ENCODE peak calls at places on chromosomes 11 and 22, in eight cellular contexts. W is SK-N-SH, N is epithelial cell of esophagus, X is cardiac fibroblast, M is brain microvascular endothelial cell, Y is AG09309, S is transverse colon, P is gastrocnemius medialis. T is an unnamed sample.

GRCh38 chr11:35289821-35290220 is 129.5 kb downstream of the SLC1A2 start:
- DNase-seq in M (peak), W (no peak), N (peak), X (peak), S (no peak), Y (peak), P (no peak), T (peak)

GRCh38 chr22:37358386-37358785 is 68.9 kb downstream of the ELFN2 start:
- DNase-seq in W (no peak), N (no peak), Y (no peak), S (no peak), P (no peak), X (no peak), M (no peak), T (no peak)

GRCh38 chr22:43566021-43566420 is 154.2 kb downstream of the MPPED1 start:
- DNase-seq in M (no peak), N (no peak), S (no peak), P (no peak), X (no peak), W (peak), Y (no peak), T (no peak)

GRCh38 chr11:45660717-45661416 is 4.6 kb downstream of the CHST1 start:
- DNase-seq in P (no peak), N (no peak), Y (no peak), M (no peak), S (no peak), W (no peak), X (no peak), T (no peak)

GRCh38 chr22:23538502-23538860 is 41.6 kb downstream of the IGLL1 start:
- DNase-seq in N (no peak), X (no peak), S (no peak), M (no peak), Y (no peak), W (no peak), P (no peak), T (no peak)

GRCh38 chr22:50282361-50283144 is 12.4 kb upstream of the MAPK11 start:
- DNase-seq in M (peak), P (no peak), W (no peak), N (peak), X (peak), S (no peak), Y (no peak), T (no peak)

GRCh38 chr22:46522743-46523300 is 14.6 kb downstream of the CELSR1 start:
- DNase-seq in W (no peak), X (no peak), P (no peak), Y (no peak), N (no peak), S (no peak), M (no peak), T (no peak)

GRCh38 chr11:57459112-57460016 is 964 bp upstream of the RTN4RL2 start:
- DNase-seq in N (peak), W (peak), S (no peak), M (no peak), Y (no peak), P (no peak), X (no peak), T (no peak)

GRCh38 chr11:64028398-64029115 is 7.2 kb upstream of the FLRT1 start:
- DNase-seq in X (no peak), Y (no peak), W (peak), S (no peak), P (no peak), N (no peak), M (no peak), T (no peak)

GRCh38 chr11:2138075-2138435 is 1.1 kb downstream of the IGF2 start:
- DNase-seq in M (no peak), X (no peak), S (no peak), P (no peak), Y (no peak), W (peak), N (no peak), T (no peak)
- H3K4me3 ChIP-seq in M (peak), X (peak), S (peak), P (peak), Y (no peak), W (no peak), N (peak), T (peak)

GRCh38 chr11:11635456-11635855 is 13.7 kb upstream of the GALNT18 start:
- DNase-seq in M (no peak), P (no peak), N (no peak), Y (no peak), X (no peak), W (no peak), S (no peak), T (no peak)
- TF ChIP-seq CTCF in M (no peak), P (no peak), N (peak), Y (no peak), X (no peak), W (no peak), S (no peak), T (no peak)

DNA sequence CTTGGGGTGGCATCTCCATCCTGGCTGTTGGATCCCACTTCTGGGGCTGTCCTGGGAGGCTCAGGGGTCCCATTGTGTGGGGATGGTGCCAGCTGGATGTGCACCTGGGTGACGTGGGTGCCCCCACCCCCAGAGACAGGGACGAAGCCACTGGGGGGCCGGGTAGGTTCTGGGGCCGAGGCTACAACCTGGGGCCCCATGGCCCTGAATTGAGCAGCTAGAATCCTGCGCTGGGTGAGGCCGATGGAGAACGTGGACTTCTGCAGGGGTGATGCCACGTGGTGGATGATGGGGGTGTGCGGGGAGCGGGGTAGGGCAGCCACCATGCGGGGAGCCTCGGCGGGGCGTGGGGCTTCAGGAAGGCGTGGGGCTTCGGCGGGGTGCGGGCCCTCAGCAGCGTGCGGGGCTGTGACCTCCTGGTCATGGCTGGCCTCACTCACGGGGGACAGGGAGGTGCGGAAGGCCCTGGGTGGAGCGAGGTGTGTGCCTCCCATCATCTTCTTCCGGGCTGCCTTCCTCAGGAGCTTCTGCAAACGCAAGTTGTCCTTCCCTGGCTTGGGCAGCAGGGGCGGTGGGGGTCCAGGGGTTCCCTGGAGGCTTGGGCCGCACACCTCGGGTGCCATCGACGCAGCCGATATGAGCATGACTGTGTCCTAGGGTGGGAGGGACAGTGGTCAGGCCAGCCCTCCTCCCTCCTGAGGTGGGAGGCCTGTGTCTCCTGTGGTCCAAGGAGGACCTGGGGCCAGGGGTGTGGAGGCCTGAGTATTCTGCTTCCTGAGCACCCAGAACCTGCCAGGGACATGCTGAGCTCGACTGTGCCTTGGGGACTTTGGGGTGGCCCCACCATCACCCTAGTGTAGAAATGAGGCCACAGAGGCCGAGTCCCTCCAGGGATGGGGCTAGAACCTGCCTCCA is 1.5 kb downstream of the PRR33 start:
- DNase-seq in X (no peak), P (no peak), W (peak), S (no peak), Y (no peak), N (no peak), M (no peak), T (no peak)
- H3K4me3 ChIP-seq in X (no peak), P (no peak), W (no peak), S (no peak), Y (no peak), N (no peak), M (no peak), T (no peak)

GRCh38 chr22:41254230-41254629 is 13.5 kb upstream of the CHADL start:
- DNase-seq in W (no peak), Y (no peak), X (no peak), M (no peak), P (no peak), N (no peak), S (no peak), T (no peak)

GRCh38 chr22:41256898-41257260 is 16.1 kb upstream of the CHADL start:
- DNase-seq in X (peak), W (no peak), M (peak), N (no peak), Y (no peak), P (no peak), S (no peak), T (no peak)

GRCh38 chr22:41257696-41258095 is 17.0 kb upstream of the CHADL start:
- DNase-seq in M (no peak), N (no peak), S (no peak), P (no peak), Y (no peak), W (no peak), X (no peak), T (no peak)

GRCh38 chr22:41252365-41252764 is 11.6 kb upstream of the CHADL start:
- DNase-seq in M (no peak), Y (no peak), S (no peak), W (no peak), X (no peak), N (no peak), P (no peak), T (no peak)

GRCh38 chr22:41256254-41256897 is 15.6 kb upstream of the CHADL start:
- DNase-seq in W (no peak), S (no peak), N (peak), X (peak), M (peak), Y (peak), P (no peak), T (peak)
- TF ChIP-seq CTCF in W (no peak), S (no peak), N (peak), X (peak), M (peak), Y (peak), P (no peak), T (no peak)

GRCh38 chr11:78397398-78397797 is 20.2 kb downstream of the GAB2 start:
- DNase-seq in W (no peak), Y (no peak), P (no peak), N (no peak), M (no peak), S (no peak), X (no peak), T (no peak)

GRCh38 chr11:78398715-78399114 is 18.9 kb downstream of the GAB2 start:
- DNase-seq in N (no peak), M (no peak), S (no peak), P (no peak), X (no peak), Y (no peak), W (no peak), T (no peak)

GRCh38 chr11:78400701-78401100 is 16.9 kb downstream of the GAB2 start:
- DNase-seq in M (no peak), N (no peak), X (no peak), P (no peak), W (peak), S (no peak), Y (no peak), T (no peak)

GRCh38 chr11:78400116-78400515 is 17.5 kb downstream of the GAB2 start:
- DNase-seq in S (no peak), W (no peak), X (no peak), P (no peak), N (no peak), M (no peak), Y (no peak), T (no peak)

GRCh38 chr11:78399136-78399535 is 18.5 kb downstream of the GAB2 start:
- DNase-seq in S (no peak), P (no peak), N (no peak), X (no peak), M (no peak), Y (no peak), W (no peak), T (no peak)
- H3K4me3 ChIP-seq in S (no peak), P (no peak), N (no peak), X (no peak), M (no peak), Y (no peak), W (no peak), T (no peak)

DNA sequence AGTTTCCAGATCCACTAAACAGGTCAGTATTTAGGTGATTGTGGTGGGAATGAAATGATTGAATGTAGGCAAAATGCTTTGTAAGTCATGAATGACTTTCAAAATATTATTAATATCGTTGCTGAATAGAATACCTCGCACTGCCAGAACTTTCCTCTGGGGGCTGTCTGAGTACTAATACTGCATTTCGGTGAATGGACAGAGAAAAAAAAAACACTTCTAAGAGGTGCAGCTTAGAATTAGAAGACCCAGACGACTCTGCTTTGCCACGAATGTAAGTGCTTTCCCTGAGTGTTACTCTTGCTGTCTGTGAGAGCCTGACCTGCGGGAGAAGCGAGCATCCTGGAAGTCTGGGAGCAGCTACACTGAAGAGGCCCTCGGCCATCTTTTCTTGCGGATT is 95.0 kb downstream of the SCN3B start:
- DNase-seq in Y (no peak), X (peak), M (peak), S (no peak), N (no peak), P (no peak), W (no peak), T (no peak)
- TF ChIP-seq CTCF in Y (peak), X (peak), M (peak), S (no peak), N (no peak), P (no peak), W (peak), T (peak)

DNA sequence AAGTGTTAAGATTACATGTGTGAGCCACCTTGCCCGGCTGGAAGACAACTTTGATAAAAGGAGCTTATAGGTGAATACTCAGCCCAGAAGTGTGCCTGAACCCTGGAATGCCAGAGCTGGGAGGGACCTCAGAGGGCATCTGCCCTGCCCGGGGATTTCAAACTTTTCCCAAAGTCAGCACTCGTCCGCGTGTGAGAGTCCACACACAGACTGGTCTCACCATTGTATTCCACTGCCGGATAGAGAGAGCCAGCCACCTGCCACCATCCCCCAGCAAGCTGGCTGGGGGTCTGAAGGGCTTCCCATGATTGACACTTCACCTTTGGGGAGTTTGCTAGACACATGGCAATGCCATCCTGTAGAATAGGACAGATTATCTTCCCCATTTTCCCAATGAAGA is 49.2 kb downstream of the APOL3 start:
- DNase-seq in S (no peak), N (no peak), Y (no peak), X (no peak), W (no peak), P (no peak), M (no peak), T (no peak)
- H3K4me3 ChIP-seq in S (no peak), N (no peak), Y (no peak), X (no peak), W (no peak), P (no peak), M (no peak), T (no peak)

DNA sequence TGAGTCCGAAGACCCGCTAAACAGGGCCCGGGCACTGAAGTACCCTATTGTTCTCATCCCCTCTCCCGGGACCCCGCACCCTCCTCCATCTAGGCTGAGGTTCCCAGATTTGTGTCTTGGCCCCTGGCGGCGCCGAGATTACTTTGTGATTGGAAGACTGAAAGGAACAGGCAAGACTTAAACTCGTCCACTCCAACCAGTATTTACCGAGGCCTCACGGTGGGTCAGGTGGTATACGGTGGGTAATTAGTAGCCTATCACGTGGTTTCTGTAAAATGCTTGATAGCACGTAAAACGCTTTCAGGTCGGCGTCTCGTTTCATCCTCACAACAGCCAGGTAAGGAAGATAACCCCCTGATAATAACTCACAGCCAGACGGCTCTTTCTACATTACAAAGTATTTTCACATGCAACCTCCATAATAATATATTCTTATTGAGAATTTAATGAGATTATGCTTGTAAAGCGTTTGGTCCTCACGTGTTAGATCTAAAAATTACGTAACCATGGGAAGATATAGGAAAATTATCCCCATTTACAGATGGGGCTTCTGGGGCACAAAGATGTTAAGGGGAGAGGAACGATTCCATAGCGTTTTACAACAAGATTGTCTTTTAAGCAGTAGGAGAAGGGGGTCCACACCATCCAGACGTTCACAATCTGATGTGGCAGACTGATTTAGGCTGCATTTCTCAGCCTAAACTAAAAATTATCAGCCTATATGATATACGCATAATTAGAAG is 642 bp upstream of the PIK3C2A start:
- DNase-seq in M (peak), Y (no peak), P (peak), W (peak), N (peak), X (peak), S (peak), T (no peak)
- TF ChIP-seq CTCF in M (no peak), Y (no peak), P (no peak), W (no peak), N (no peak), X (no peak), S (no peak), T (no peak)

GRCh38 chr11:69443968-69444364 is 37.5 kb upstream of the LINC01488 start:
- DNase-seq in W (no peak), M (peak), N (peak), S (no peak), Y (no peak), P (no peak), X (peak), T (no peak)
- H3K4me3 ChIP-seq in W (peak), M (no peak), N (no peak), S (peak), Y (peak), P (peak), X (peak), T (peak)